ENCODE peak calls at places on chromosomes 5 and 9, in six cellular contexts. One of them, this sample, is unnamed.

GRCh38 chr5:157485340-157485739 is 25.3 kb downstream of the NIPAL4 start:
- DNase-seq in epithelial cell of esophagus: no peak
- DNase-seq in uterus: no peak
- DNase-seq in left colon: no peak
- DNase-seq in HT1080: no peak
- DNase-seq in hypothalamus: no peak
- DNase-seq in this sample: no peak

GRCh38 chr5:103259705-103260355 is 1.3 kb downstream of the MACIR start:
- DNase-seq in hypothalamus: no peak
- DNase-seq in left colon: peak; percentile 49
- DNase-seq in uterus: peak; percentile 27
- DNase-seq in epithelial cell of esophagus: peak; percentile 45
- DNase-seq in HT1080: peak; percentile 44
- DNase-seq in this sample: no peak

GRCh38 chr9:134601764-134602163 is 39.8 kb upstream of the COL5A1 start:
- DNase-seq in left colon: no peak
- DNase-seq in epithelial cell of esophagus: no peak
- DNase-seq in hypothalamus: no peak
- DNase-seq in uterus: no peak
- DNase-seq in HT1080: no peak
- DNase-seq in this sample: no peak

GRCh38 chr5:159105318-159106053 is 5.8 kb upstream of the EBF1 start:
- DNase-seq in uterus: peak; percentile 19
- DNase-seq in left colon: no peak
- DNase-seq in hypothalamus: no peak
- DNase-seq in HT1080: no peak
- DNase-seq in epithelial cell of esophagus: no peak
- DNase-seq in this sample: no peak

GRCh38 chr5:53397845-53398244 is 82.6 kb upstream of the FST start:
- DNase-seq in epithelial cell of esophagus: peak; percentile 69
- DNase-seq in HT1080: peak; percentile 83
- DNase-seq in uterus: no peak
- DNase-seq in hypothalamus: no peak
- DNase-seq in left colon: no peak
- DNase-seq in this sample: no peak

GRCh38 chr9:3875371-3876132 is 349.8 kb upstream of the RFX3 start:
- DNase-seq in epithelial cell of esophagus: peak; percentile 96
- DNase-seq in HT1080: peak; percentile 100
- DNase-seq in uterus: no peak
- DNase-seq in hypothalamus: no peak
- DNase-seq in left colon: no peak
- DNase-seq in this sample: no peak

GRCh38 chr5:56176155-56176798 is 56.9 kb downstream of the ANKRD55 start:
- DNase-seq in hypothalamus: no peak
- DNase-seq in epithelial cell of esophagus: no peak
- DNase-seq in uterus: peak; percentile 62
- DNase-seq in left colon: no peak
- DNase-seq in HT1080: no peak
- DNase-seq in this sample: no peak

GRCh38 chr9:68949271-68950000 is 64.5 kb downstream of the PRKACG start:
- DNase-seq in epithelial cell of esophagus: peak; percentile 38
- DNase-seq in HT1080: peak; percentile 40
- DNase-seq in left colon: no peak
- DNase-seq in hypothalamus: peak; percentile 7
- DNase-seq in uterus: peak; percentile 22
- DNase-seq in this sample: no peak

GRCh38 chr9:93950619-93951601 is 4.2 kb downstream of the BARX1 start:
- DNase-seq in hypothalamus: no peak
- DNase-seq in left colon: no peak
- DNase-seq in epithelial cell of esophagus: peak; percentile 22
- DNase-seq in uterus: no peak
- DNase-seq in HT1080: no peak
- DNase-seq in this sample: no peak

GRCh38 chr9:97556036-97556720 is 54.7 kb downstream of the TMOD1 start:
- DNase-seq in hypothalamus: no peak
- DNase-seq in uterus: peak; percentile 24
- DNase-seq in left colon: no peak
- DNase-seq in epithelial cell of esophagus: no peak
- DNase-seq in HT1080: no peak
- DNase-seq in this sample: no peak

GRCh38 chr9:86968258-86968920 is 21.1 kb upstream of the GAS1 start:
- DNase-seq in left colon: no peak
- DNase-seq in epithelial cell of esophagus: peak; percentile 54
- DNase-seq in uterus: no peak
- DNase-seq in hypothalamus: no peak
- DNase-seq in HT1080: no peak
- DNase-seq in this sample: no peak